ENCODE peak calls at places on chromosomes 2 and 18, in ten cellular contexts. One of them, this sample, is unnamed.

GRCh38 chr2:95074663-95075439 is 46.8 kb downstream of the MRPS5 start:
- DNase-seq in HCT116: no peak
- DNase-seq in mucosa of descending colon: no peak
- DNase-seq in A549: no peak
- DNase-seq in RWPE2: no peak
- DNase-seq in pancreas: no peak
- DNase-seq in PC-9: no peak
- DNase-seq in stomach: no peak
- DNase-seq in kidney: peak; percentile 61
- DNase-seq in body of pancreas: no peak
- DNase-seq in this sample: no peak

GRCh38 chr2:198930170-198930569 is 527.6 kb downstream of the SATB2 start:
- DNase-seq in mucosa of descending colon: no peak
- DNase-seq in stomach: no peak
- DNase-seq in pancreas: no peak
- DNase-seq in HCT116: no peak
- DNase-seq in kidney: no peak
- DNase-seq in body of pancreas: no peak
- DNase-seq in RWPE2: no peak
- DNase-seq in PC-9: no peak
- DNase-seq in A549: no peak
- DNase-seq in this sample: no peak

GRCh38 chr2:147679664-147680502 is 164.9 kb upstream of the ACVR2A start:
- DNase-seq in RWPE2: no peak
- DNase-seq in stomach: no peak
- DNase-seq in pancreas: no peak
- DNase-seq in kidney: no peak
- DNase-seq in mucosa of descending colon: no peak
- DNase-seq in body of pancreas: no peak
- DNase-seq in HCT116: no peak
- DNase-seq in PC-9: no peak
- DNase-seq in A549: no peak
- DNase-seq in this sample: no peak

GRCh38 chr2:191835539-191836350 is 11.1 kb downstream of the CAVIN2 start:
- DNase-seq in body of pancreas: no peak
- DNase-seq in kidney: no peak
- DNase-seq in A549: no peak
- DNase-seq in mucosa of descending colon: no peak
- DNase-seq in PC-9: no peak
- DNase-seq in stomach: no peak
- DNase-seq in RWPE2: no peak
- DNase-seq in HCT116: no peak
- DNase-seq in pancreas: no peak
- DNase-seq in this sample: peak; percentile 40

GRCh38 chr18:22943847-22944246 is 10.7 kb downstream of the RBBP8 start:
- DNase-seq in pancreas: no peak
- DNase-seq in RWPE2: no peak
- DNase-seq in stomach: no peak
- DNase-seq in A549: no peak
- DNase-seq in kidney: no peak
- DNase-seq in mucosa of descending colon: no peak
- DNase-seq in body of pancreas: no peak
- DNase-seq in PC-9: no peak
- DNase-seq in HCT116: no peak
- DNase-seq in this sample: no peak

GRCh38 chr18:49697757-49698595 is 115.4 kb downstream of the ACAA2 start:
- DNase-seq in kidney: no peak
- DNase-seq in PC-9: no peak
- DNase-seq in HCT116: no peak
- DNase-seq in body of pancreas: no peak
- DNase-seq in mucosa of descending colon: no peak
- DNase-seq in RWPE2: no peak
- DNase-seq in stomach: no peak
- DNase-seq in A549: no peak
- DNase-seq in pancreas: no peak
- DNase-seq in this sample: no peak

GRCh38 chr2:240149943-240150784 is 9.7 kb upstream of the OTOS start:
- DNase-seq in stomach: peak; percentile 32
- DNase-seq in kidney: peak; percentile 72
- DNase-seq in HCT116: peak; percentile 33
- DNase-seq in A549: peak; percentile 71
- DNase-seq in pancreas: peak; percentile 15
- DNase-seq in mucosa of descending colon: no peak
- DNase-seq in body of pancreas: peak; percentile 16
- DNase-seq in PC-9: peak; percentile 72
- DNase-seq in RWPE2: no peak
- DNase-seq in this sample: peak; percentile 53

GRCh38 chr2:211114826-211115450 is 558.5 kb downstream of the CPS1 start:
- DNase-seq in mucosa of descending colon: no peak
- DNase-seq in RWPE2: no peak
- DNase-seq in pancreas: no peak
- DNase-seq in body of pancreas: no peak
- DNase-seq in A549: no peak
- DNase-seq in kidney: no peak
- DNase-seq in HCT116: no peak
- DNase-seq in stomach: no peak
- DNase-seq in PC-9: no peak
- DNase-seq in this sample: no peak

GRCh38 chr2:56013475-56013874 is 89.9 kb upstream of the EFEMP1 start:
- DNase-seq in pancreas: no peak
- DNase-seq in stomach: no peak
- DNase-seq in RWPE2: no peak
- DNase-seq in body of pancreas: no peak
- DNase-seq in PC-9: no peak
- DNase-seq in kidney: no peak
- DNase-seq in HCT116: no peak
- DNase-seq in mucosa of descending colon: no peak
- DNase-seq in A549: no peak
- DNase-seq in this sample: no peak

GRCh38 chr2:56017784-56018183 is 94.2 kb upstream of the EFEMP1 start:
- DNase-seq in PC-9: no peak
- DNase-seq in body of pancreas: no peak
- DNase-seq in stomach: no peak
- DNase-seq in A549: no peak
- DNase-seq in HCT116: no peak
- DNase-seq in kidney: no peak
- DNase-seq in pancreas: no peak
- DNase-seq in RWPE2: no peak
- DNase-seq in mucosa of descending colon: no peak
- DNase-seq in this sample: no peak

GRCh38 chr2:56014075-56014730 is 90.6 kb upstream of the EFEMP1 start:
- DNase-seq in A549: no peak
- DNase-seq in PC-9: no peak
- DNase-seq in mucosa of descending colon: no peak
- DNase-seq in stomach: no peak
- DNase-seq in kidney: no peak
- DNase-seq in pancreas: no peak
- DNase-seq in HCT116: no peak
- DNase-seq in body of pancreas: no peak
- DNase-seq in RWPE2: no peak
- DNase-seq in this sample: no peak

GRCh38 chr2:56018202-56018601 is 94.6 kb upstream of the EFEMP1 start:
- DNase-seq in kidney: no peak
- DNase-seq in mucosa of descending colon: no peak
- DNase-seq in HCT116: no peak
- DNase-seq in A549: no peak
- DNase-seq in RWPE2: no peak
- DNase-seq in pancreas: no peak
- DNase-seq in PC-9: no peak
- DNase-seq in body of pancreas: no peak
- DNase-seq in stomach: no peak
- DNase-seq in this sample: no peak

DNA sequence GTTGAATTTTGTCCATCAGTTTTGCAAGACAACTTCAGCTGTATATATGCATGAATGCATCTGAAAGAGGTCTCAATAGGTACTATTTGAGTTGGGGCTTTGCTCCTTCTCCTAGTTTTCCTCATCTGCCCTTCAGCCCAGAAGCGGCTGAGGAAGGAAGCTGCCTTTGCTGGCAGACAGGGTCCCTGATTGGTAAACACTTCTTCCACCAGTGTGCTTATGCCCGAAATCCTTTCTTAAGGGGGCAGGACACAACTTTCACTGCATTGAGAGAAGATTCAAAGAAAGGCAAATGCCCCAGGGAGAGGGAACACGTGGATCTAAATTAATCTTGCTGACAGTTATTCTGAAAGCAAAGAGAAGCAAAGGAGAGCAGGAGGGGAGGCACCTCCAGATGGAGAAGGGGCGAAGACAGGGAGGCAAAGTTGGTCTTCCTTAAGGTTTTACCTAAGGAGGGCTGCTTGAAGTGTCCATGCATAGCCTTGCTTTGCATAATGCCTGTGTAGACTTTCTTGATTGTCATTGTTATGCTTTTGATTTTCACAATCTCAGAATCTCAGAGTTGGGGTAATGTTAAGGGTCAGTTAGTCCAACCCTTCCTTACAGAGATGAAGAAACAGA is 92.2 kb upstream of the EFEMP1 start:
- DNase-seq in pancreas: no peak
- DNase-seq in RWPE2: no peak
- DNase-seq in body of pancreas: no peak
- DNase-seq in A549: no peak
- DNase-seq in mucosa of descending colon: no peak
- DNase-seq in kidney: no peak
- DNase-seq in PC-9: no peak
- DNase-seq in HCT116: no peak
- DNase-seq in stomach: no peak
- DNase-seq in this sample: no peak
- H3K4me3 ChIP-seq in pancreas: no peak overlapping the region
- H3K4me3 ChIP-seq in RWPE2: no peak overlapping the region
- H3K4me3 ChIP-seq in body of pancreas: no peak overlapping the region
- H3K4me3 ChIP-seq in A549: no peak overlapping the region
- H3K4me3 ChIP-seq in mucosa of descending colon: no peak overlapping the region
- H3K4me3 ChIP-seq in kidney: peak overlapping the region; percentile 19
- H3K4me3 ChIP-seq in PC-9: no peak overlapping the region
- H3K4me3 ChIP-seq in HCT116: no peak overlapping the region
- H3K4me3 ChIP-seq in stomach: no peak overlapping the region
- H3K4me3 ChIP-seq in this sample: no peak overlapping the region

GRCh38 chr2:80969900-80970299 is 665.3 kb upstream of the LRRTM1 start:
- DNase-seq in PC-9: no peak
- DNase-seq in pancreas: no peak
- DNase-seq in A549: no peak
- DNase-seq in HCT116: no peak
- DNase-seq in stomach: no peak
- DNase-seq in body of pancreas: no peak
- DNase-seq in kidney: no peak
- DNase-seq in mucosa of descending colon: no peak
- DNase-seq in RWPE2: no peak
- DNase-seq in this sample: no peak

GRCh38 chr2:80968450-80968849 is 663.9 kb upstream of the LRRTM1 start:
- DNase-seq in mucosa of descending colon: no peak
- DNase-seq in body of pancreas: no peak
- DNase-seq in HCT116: no peak
- DNase-seq in kidney: no peak
- DNase-seq in PC-9: no peak
- DNase-seq in RWPE2: no peak
- DNase-seq in pancreas: no peak
- DNase-seq in stomach: no peak
- DNase-seq in A549: no peak
- DNase-seq in this sample: no peak
- H3K9me3 ChIP-seq in mucosa of descending colon: peaks cover 60% of the 10 kb centered on the region
- H3K9me3 ChIP-seq in body of pancreas: no peaks in the 10 kb centered on the region
- H3K9me3 ChIP-seq in HCT116: no peaks in the 10 kb centered on the region
- H3K9me3 ChIP-seq in kidney: peaks cover 14% of the 10 kb centered on the region
- H3K9me3 ChIP-seq in PC-9: no peaks in the 10 kb centered on the region
- H3K9me3 ChIP-seq in RWPE2: no peaks in the 10 kb centered on the region
- H3K9me3 ChIP-seq in pancreas: no peaks in the 10 kb centered on the region
- H3K9me3 ChIP-seq in stomach: peaks cover 24% of the 10 kb centered on the region
- H3K9me3 ChIP-seq in A549: peaks cover 22% of the 10 kb centered on the region
- H3K9me3 ChIP-seq in this sample: peaks cover 3% of the 10 kb centered on the region

GRCh38 chr2:235663877-235664276 is 170.0 kb downstream of the AGAP1 start:
- DNase-seq in A549: no peak
- DNase-seq in RWPE2: no peak
- DNase-seq in PC-9: no peak
- DNase-seq in body of pancreas: no peak
- DNase-seq in HCT116: no peak
- DNase-seq in mucosa of descending colon: no peak
- DNase-seq in pancreas: no peak
- DNase-seq in kidney: no peak
- DNase-seq in stomach: no peak
- DNase-seq in this sample: no peak

GRCh38 chr2:235669269-235669831 is 175.5 kb downstream of the AGAP1 start:
- DNase-seq in kidney: peak; percentile 82
- DNase-seq in RWPE2: no peak
- DNase-seq in pancreas: peak; percentile 55
- DNase-seq in HCT116: peak; percentile 77
- DNase-seq in stomach: peak; percentile 72
- DNase-seq in A549: peak; percentile 41
- DNase-seq in mucosa of descending colon: peak; percentile 85
- DNase-seq in PC-9: peak; percentile 94
- DNase-seq in body of pancreas: peak; percentile 59
- DNase-seq in this sample: peak; percentile 33

GRCh38 chr2:235668782-235669181 is 174.9 kb downstream of the AGAP1 start:
- DNase-seq in PC-9: no peak
- DNase-seq in HCT116: no peak
- DNase-seq in pancreas: no peak
- DNase-seq in A549: no peak
- DNase-seq in body of pancreas: no peak
- DNase-seq in RWPE2: no peak
- DNase-seq in kidney: no peak
- DNase-seq in mucosa of descending colon: no peak
- DNase-seq in stomach: no peak
- DNase-seq in this sample: no peak

GRCh38 chr2:235665656-235666239 is 171.9 kb downstream of the AGAP1 start:
- DNase-seq in kidney: no peak
- DNase-seq in pancreas: no peak
- DNase-seq in RWPE2: no peak
- DNase-seq in mucosa of descending colon: no peak
- DNase-seq in PC-9: no peak
- DNase-seq in body of pancreas: no peak
- DNase-seq in A549: no peak
- DNase-seq in stomach: no peak
- DNase-seq in HCT116: no peak
- DNase-seq in this sample: no peak

DNA sequence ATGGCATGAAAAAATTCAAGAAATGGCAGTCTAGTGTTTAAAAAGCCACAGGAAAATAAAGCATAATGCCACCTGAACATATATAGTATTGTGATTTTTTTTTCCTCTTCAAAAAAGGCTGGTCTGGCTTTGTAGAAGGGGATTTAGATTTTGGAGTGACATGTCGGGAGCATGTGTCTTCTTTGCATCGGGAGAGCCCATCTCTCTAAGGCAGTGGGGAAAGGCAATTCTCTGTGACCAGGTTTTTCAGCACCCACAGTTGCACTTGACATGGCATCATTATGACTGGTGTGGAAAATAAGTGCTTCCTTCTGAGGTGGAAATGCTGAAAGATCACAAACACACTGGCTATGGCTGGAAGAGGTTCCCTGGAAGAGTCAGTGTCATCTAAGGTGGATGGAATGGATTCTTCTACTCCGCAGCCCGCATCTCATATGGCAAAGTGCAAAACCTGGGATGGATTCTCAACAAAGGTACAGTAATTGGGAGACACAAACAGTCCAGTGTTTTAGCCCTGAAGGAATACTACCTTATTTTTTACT is 172.5 kb downstream of the AGAP1 start:
- DNase-seq in RWPE2: no peak
- DNase-seq in PC-9: peak; percentile 62
- DNase-seq in kidney: no peak
- DNase-seq in A549: peak; percentile 54
- DNase-seq in body of pancreas: no peak
- DNase-seq in mucosa of descending colon: no peak
- DNase-seq in HCT116: peak; percentile 86
- DNase-seq in stomach: no peak
- DNase-seq in pancreas: peak; percentile 25
- DNase-seq in this sample: peak; percentile 92
- H3K4me3 ChIP-seq in RWPE2: no peak overlapping the region
- H3K4me3 ChIP-seq in PC-9: no peak overlapping the region
- H3K4me3 ChIP-seq in kidney: peak overlapping the region; percentile 51
- H3K4me3 ChIP-seq in A549: peak overlapping the region; percentile 35
- H3K4me3 ChIP-seq in body of pancreas: no peak overlapping the region
- H3K4me3 ChIP-seq in mucosa of descending colon: no peak overlapping the region
- H3K4me3 ChIP-seq in HCT116: peak overlapping the region; percentile 46
- H3K4me3 ChIP-seq in stomach: peak overlapping the region; percentile 31
- H3K4me3 ChIP-seq in pancreas: no peak overlapping the region
- H3K4me3 ChIP-seq in this sample: no peak overlapping the region

DNA sequence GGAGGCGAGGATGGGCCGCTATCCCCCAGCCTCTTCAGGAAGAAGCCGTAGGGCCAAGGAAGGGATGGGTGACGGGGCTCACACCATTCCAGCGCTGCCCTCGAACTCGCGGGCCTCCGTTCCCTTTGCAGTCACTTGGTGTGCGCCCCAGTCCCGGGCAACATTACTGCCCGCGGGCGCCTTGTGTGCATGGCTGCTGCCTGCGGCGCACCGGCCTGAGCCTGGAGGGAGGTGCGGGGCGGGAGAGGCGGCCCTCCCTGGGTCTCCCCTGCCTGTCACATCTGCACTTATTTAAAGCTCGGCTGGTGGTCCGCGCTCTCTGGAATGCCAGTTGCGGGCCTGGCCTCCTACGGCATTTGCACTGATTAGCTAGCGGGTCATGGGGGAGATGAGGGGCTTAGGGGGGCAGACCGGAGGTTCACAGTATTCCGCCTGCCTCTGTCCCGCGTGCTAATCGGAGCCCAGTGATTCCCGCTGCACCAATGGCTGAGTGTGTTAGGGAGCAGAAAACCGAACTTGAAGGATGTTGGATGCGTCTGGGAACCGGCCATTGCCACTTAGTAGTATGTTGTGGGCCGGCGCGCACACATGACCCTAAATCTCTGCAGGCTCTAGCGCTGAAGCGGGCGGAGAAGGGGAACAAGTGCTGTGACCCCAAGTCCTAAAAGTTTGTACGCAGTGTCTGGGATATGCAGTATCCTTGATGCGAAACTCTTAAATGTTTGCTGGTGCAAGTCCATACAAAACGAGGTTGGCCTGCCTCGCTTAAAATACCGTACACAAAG is 161.1 kb upstream of the SIX2 start:
- DNase-seq in stomach: no peak
- DNase-seq in HCT116: no peak
- DNase-seq in kidney: no peak
- DNase-seq in A549: no peak
- DNase-seq in PC-9: no peak
- DNase-seq in pancreas: no peak
- DNase-seq in mucosa of descending colon: no peak
- DNase-seq in body of pancreas: no peak
- DNase-seq in RWPE2: no peak
- DNase-seq in this sample: no peak
- H3K9me3 ChIP-seq in stomach: no peaks in the 10 kb centered on the region
- H3K9me3 ChIP-seq in HCT116: no peaks in the 10 kb centered on the region
- H3K9me3 ChIP-seq in kidney: no peaks in the 10 kb centered on the region
- H3K9me3 ChIP-seq in A549: no peaks in the 10 kb centered on the region
- H3K9me3 ChIP-seq in PC-9: no peaks in the 10 kb centered on the region
- H3K9me3 ChIP-seq in pancreas: no peaks in the 10 kb centered on the region
- H3K9me3 ChIP-seq in mucosa of descending colon: no peaks in the 10 kb centered on the region
- H3K9me3 ChIP-seq in body of pancreas: no peaks in the 10 kb centered on the region
- H3K9me3 ChIP-seq in RWPE2: no peaks in the 10 kb centered on the region
- H3K9me3 ChIP-seq in this sample: no peaks in the 10 kb centered on the region